ENCODE peak calls at places on chromosomes 3 and 15, in six cellular contexts. S, V, K, T, F and P are unnamed samples.

GRCh38 chr3:68306571-68306970 is 625.8 kb downstream of the TAFA4 start:
- DNase-seq in S (peak), V (peak), K (no peak), T (peak), F (peak), P (peak)

GRCh38 chr15:79923068-79923514 is 26.3 kb upstream of the MTHFS start:
- DNase-seq in S (no peak), V (peak), K (peak), T (peak), F (peak), P (peak)

GRCh38 chr3:133868166-133868565 is 27.5 kb downstream of the RAB6B start:
- DNase-seq in S (no peak), V (no peak), K (no peak), T (no peak), F (no peak), P (no peak)

GRCh38 chr3:179071161-179071568 is 444 bp downstream of the ZMAT3 start:
- DNase-seq in S (no peak), V (peak), K (peak), T (no peak), F (peak), P (peak)

GRCh38 chr3:36837089-36837488 is 72.7 kb upstream of the DCLK3 start:
- DNase-seq in S (no peak), V (no peak), K (no peak), T (no peak), F (peak), P (no peak)

GRCh38 chr15:75928680-75929608 is 25.3 kb downstream of the FBXO22 start:
- DNase-seq in S (peak), V (no peak), K (no peak), T (peak), F (peak), P (no peak)

GRCh38 chr3:22269827-22270226 is 518.8 kb upstream of the ZNF385D start:
- DNase-seq in S (no peak), V (no peak), K (no peak), T (no peak), F (no peak), P (no peak)

GRCh38 chr3:169028716-169029115 is 634.8 kb downstream of the MECOM start:
- DNase-seq in S (no peak), V (peak), K (no peak), T (no peak), F (no peak), P (no peak)

GRCh38 chr3:23900744-23901143 is 16.0 kb downstream of the NKIRAS1 start:
- DNase-seq in S (no peak), V (no peak), K (no peak), T (no peak), F (no peak), P (no peak)

GRCh38 chr15:66961407-66961884 is 104.0 kb upstream of the SMAD3 start:
- DNase-seq in S (no peak), V (no peak), K (no peak), T (no peak), F (no peak), P (no peak)

GRCh38 chr3:147354621-147355020 is 51.7 kb downstream of the ZIC4 start:
- DNase-seq in S (peak), V (no peak), K (no peak), T (no peak), F (peak), P (no peak)

GRCh38 chr3:42214565-42215283 is 51.3 kb downstream of the CCK start:
- DNase-seq in S (no peak), V (no peak), K (no peak), T (no peak), F (no peak), P (no peak)

GRCh38 chr3:14301558-14301957 is 100.8 kb upstream of the SLC6A6 start:
- DNase-seq in S (no peak), V (no peak), K (peak), T (no peak), F (peak), P (no peak)

GRCh38 chr15:92283813-92284212 is 109.9 kb upstream of the ST8SIA2 start:
- DNase-seq in S (no peak), V (no peak), K (no peak), T (no peak), F (no peak), P (no peak)

DNA sequence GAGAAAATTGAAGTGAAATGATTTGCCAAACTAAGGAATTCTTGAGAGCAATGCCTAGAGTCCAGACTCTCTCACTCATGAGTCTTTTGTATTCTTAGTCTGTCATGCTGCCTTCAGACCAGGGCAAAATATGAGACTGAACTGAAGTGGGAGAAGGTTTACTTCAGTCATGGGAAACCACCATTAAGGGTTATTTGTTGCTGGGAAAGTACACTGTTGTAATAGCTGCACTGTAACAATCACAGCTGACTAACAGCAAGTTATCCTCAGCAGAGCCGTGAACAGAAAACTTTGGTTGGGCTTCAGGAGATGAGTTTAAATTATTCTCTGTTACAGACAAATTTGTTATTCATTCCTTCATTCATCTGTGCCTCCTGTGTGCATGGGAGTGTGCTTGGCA is 258.5 kb downstream of the ROBO2 start:
- DNase-seq in S (no peak), V (no peak), K (no peak), T (no peak), F (no peak), P (no peak)
- TF ChIP-seq CTCF in S (no peak), V (no peak), K (no peak), T (no peak), F (no peak), P (no peak)

GRCh38 chr3:138328341-138328740 is 1.3 kb downstream of the NME9 start:
- DNase-seq in S (no peak), V (no peak), K (no peak), T (no peak), F (peak), P (no peak)
- TF ChIP-seq CTCF in S (peak), V (no peak), K (no peak), T (no peak), F (peak), P (no peak)

DNA sequence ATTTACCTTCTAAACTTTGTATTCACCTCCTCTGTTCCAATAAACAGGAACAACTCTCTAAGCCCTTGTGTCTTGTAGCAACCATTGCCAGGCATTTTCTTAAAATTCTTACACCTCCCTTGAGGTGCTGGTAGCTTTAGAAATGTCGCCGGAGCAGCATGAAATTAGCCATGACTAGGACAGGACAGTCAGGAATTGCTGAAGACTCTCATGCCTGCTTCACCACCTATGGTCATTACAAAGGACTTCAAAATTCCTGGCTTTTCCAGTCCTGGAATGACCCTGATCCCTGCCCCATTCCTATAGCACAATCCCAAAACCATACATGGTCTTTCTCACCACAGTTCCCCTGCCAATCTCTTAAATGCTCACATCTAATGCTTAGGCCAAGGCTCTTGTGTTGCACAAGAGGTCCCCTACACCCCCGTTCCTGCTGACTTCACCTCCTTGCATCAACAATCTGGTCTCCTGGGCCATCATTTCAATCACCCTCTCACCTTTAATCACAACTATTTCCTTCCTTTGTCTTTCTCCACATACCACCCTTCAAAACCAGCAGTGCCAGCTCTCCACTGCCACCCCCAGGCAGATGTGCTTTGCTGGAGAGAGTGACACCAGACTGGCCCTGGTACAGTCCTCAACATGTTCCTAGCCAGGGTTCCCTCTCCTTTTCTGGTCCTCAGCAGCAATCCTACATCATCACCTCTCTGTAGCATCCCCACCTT is 113.2 kb upstream of the TJP1 start:
- DNase-seq in S (peak), V (no peak), K (no peak), T (no peak), F (peak), P (no peak)
- TF ChIP-seq CTCF in S (peak), V (no peak), K (no peak), T (no peak), F (peak), P (no peak)

GRCh38 chr3:62559831-62560445 is 186.6 kb upstream of the FEZF2 start:
- DNase-seq in S (no peak), V (no peak), K (no peak), T (no peak), F (peak), P (no peak)
- TF ChIP-seq CTCF in S (peak), V (peak), K (no peak), T (peak), F (peak), P (peak)

GRCh38 chr3:183553263-183554026 is 2.1 kb downstream of the KLHL6 start:
- DNase-seq in S (no peak), V (no peak), K (no peak), T (no peak), F (no peak), P (peak)

GRCh38 chr3:183555541-183556081 is at the start of gene KLHL6:
- DNase-seq in S (no peak), V (no peak), K (no peak), T (no peak), F (no peak), P (peak)

GRCh38 chr3:183548262-183548769 is 7.2 kb downstream of the KLHL6 start:
- DNase-seq in S (peak), V (peak), K (no peak), T (no peak), F (peak), P (no peak)

GRCh38 chr3:183554377-183554776 is 1.1 kb downstream of the KLHL6 start:
- DNase-seq in S (no peak), V (no peak), K (no peak), T (no peak), F (no peak), P (peak)

GRCh38 chr3:183551930-183552329 is 3.6 kb downstream of the KLHL6 start:
- DNase-seq in S (no peak), V (no peak), K (no peak), T (no peak), F (no peak), P (peak)
- TF ChIP-seq CTCF in S (no peak), V (no peak), K (no peak), T (no peak), F (no peak), P (no peak)

DNA sequence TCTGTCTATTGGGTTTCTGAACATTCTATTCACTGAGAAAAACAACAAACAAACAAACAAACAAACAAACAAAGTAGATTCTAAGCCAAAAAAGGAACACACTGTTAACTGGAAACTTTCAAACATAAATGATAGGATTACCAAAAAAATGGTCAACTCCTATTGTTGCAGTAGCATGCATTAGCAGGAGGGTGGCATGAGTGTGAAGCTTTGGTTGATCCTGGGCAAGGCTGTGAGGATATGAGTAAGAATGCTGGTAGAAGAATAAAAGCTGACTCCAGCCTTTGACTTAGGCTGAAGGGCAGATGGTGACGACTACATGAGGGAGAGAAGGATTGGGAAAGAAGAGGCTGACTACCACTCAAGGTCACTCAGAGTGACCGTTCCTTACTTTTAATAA is 810.3 kb downstream of the VGLL3 start:
- DNase-seq in S (no peak), V (peak), K (no peak), T (no peak), F (peak), P (no peak)
- TF ChIP-seq CTCF in S (peak), V (peak), K (no peak), T (peak), F (peak), P (no peak)

GRCh38 chr3:172648736-172649135 is 62.1 kb downstream of the NCEH1 start:
- DNase-seq in S (no peak), V (no peak), K (no peak), T (no peak), F (no peak), P (no peak)
- TF ChIP-seq CTCF in S (no peak), V (no peak), K (no peak), T (no peak), F (no peak), P (no peak)

GRCh38 chr15:65916664-65917406 is 47.5 kb downstream of the RAB11A start:
- DNase-seq in S (peak), V (peak), K (no peak), T (peak), F (peak), P (peak)
- TF ChIP-seq CTCF in S (peak), V (no peak), K (peak), T (peak), F (peak), P (no peak)